ENCODE peak calls at places on chromosomes 2 and 18, in nine cellular contexts. Z is left lung, Q is pancreas, T is IMR-90, U is A549, M is Peyer's patch, H is heart left ventricle, W is GM23338, A is right atrium auricular region. C is an unnamed sample.

GRCh38 chr2:173544621-173545363 is 190.1 kb downstream of the CDCA7 start:
- DNase-seq in Z (no peak), Q (no peak), T (no peak), U (no peak), M (no peak), H (no peak), W (no peak), A (no peak), C (no peak)

GRCh38 chr2:232667989-232668583 is 29.0 kb upstream of the GIGYF2 start:
- DNase-seq in Z (no peak), Q (no peak), T (no peak), U (no peak), M (no peak), H (no peak), W (no peak), A (no peak), C (no peak)

GRCh38 chr18:45596048-45596447 is 19.2 kb upstream of the SLC14A2 start:
- DNase-seq in Z (no peak), Q (no peak), T (no peak), U (no peak), M (no peak), H (no peak), W (no peak), A (no peak), C (no peak)

GRCh38 chr2:144500567-144500966 is 19.4 kb downstream of the ZEB2 start:
- DNase-seq in Z (no peak), Q (no peak), T (no peak), U (no peak), M (no peak), H (no peak), W (no peak), A (no peak), C (no peak)

GRCh38 chr2:153871231-153872221 is at the start of gene GALNT13:
- DNase-seq in Z (peak), Q (peak), T (no peak), U (peak), M (peak), H (peak), W (peak), A (no peak), C (no peak)

GRCh38 chr2:10680957-10681356 is 8.8 kb downstream of the NOL10 start:
- DNase-seq in Z (no peak), Q (no peak), T (peak), U (no peak), M (no peak), H (no peak), W (no peak), A (no peak), C (no peak)

GRCh38 chr2:233656443-233656842 is 15.3 kb upstream of the UGT1A9 start:
- DNase-seq in Z (no peak), Q (no peak), T (no peak), U (no peak), M (no peak), H (no peak), W (no peak), A (no peak), C (no peak)

GRCh38 chr2:149715005-149715592 is 127.5 kb upstream of the MMADHC start:
- DNase-seq in Z (no peak), Q (no peak), T (peak), U (peak), M (no peak), H (no peak), W (peak), A (no peak), C (no peak)

GRCh38 chr18:2843161-2843560 is 3.6 kb upstream of the EMILIN2 start:
- DNase-seq in Z (peak), Q (no peak), T (no peak), U (no peak), M (no peak), H (no peak), W (no peak), A (no peak), C (no peak)

GRCh38 chr18:68797901-68798300 is at the start of gene CCDC102B:
- DNase-seq in Z (no peak), Q (no peak), T (peak), U (no peak), M (no peak), H (no peak), W (no peak), A (no peak), C (no peak)

GRCh38 chr2:28463893-28464292 is 32.0 kb upstream of the PLB1 start:
- DNase-seq in Z (no peak), Q (no peak), T (peak), U (no peak), M (no peak), H (no peak), W (no peak), A (no peak), C (no peak)

GRCh38 chr2:28150211-28150879 is 242.3 kb upstream of the FOSL2 start:
- DNase-seq in Z (peak), Q (no peak), T (no peak), U (no peak), M (no peak), H (no peak), W (no peak), A (no peak), C (no peak)

GRCh38 chr2:201781583-201782051 is 884 bp upstream of the ALS2 start:
- DNase-seq in Z (no peak), Q (no peak), T (no peak), U (peak), M (no peak), H (peak), W (peak), A (no peak), C (no peak)

GRCh38 chr18:21300616-21301200 is 58.7 kb downstream of the GREB1L start:
- DNase-seq in Z (no peak), Q (no peak), T (no peak), U (no peak), M (no peak), H (no peak), W (no peak), A (no peak), C (no peak)

GRCh38 chr2:160207804-160208661 is 8.0 kb upstream of the ITGB6 start:
- DNase-seq in Z (peak), Q (no peak), T (peak), U (peak), M (peak), H (peak), W (no peak), A (peak), C (peak)

GRCh38 chr18:13577091-13577697 is 149.2 kb downstream of the FAM210A start:
- DNase-seq in Z (no peak), Q (no peak), T (peak), U (no peak), M (no peak), H (no peak), W (no peak), A (peak), C (peak)

GRCh38 chr2:38892819-38893218 is 3.1 kb downstream of the ARHGEF33 start:
- DNase-seq in Z (no peak), Q (no peak), T (peak), U (no peak), M (no peak), H (no peak), W (no peak), A (no peak), C (no peak)

GRCh38 chr2:236980961-236981360 is 104.7 kb upstream of the COPS8 start:
- DNase-seq in Z (no peak), Q (no peak), T (no peak), U (no peak), M (no peak), H (no peak), W (no peak), A (peak), C (no peak)

GRCh38 chr2:5365871-5366461 is 326.2 kb upstream of the SOX11 start:
- DNase-seq in Z (peak), Q (peak), T (peak), U (peak), M (no peak), H (peak), W (peak), A (no peak), C (no peak)

GRCh38 chr2:173087214-173087581 is 11.6 kb downstream of the MAP3K20 start:
- DNase-seq in Z (no peak), Q (no peak), T (peak), U (no peak), M (no peak), H (no peak), W (no peak), A (no peak), C (no peak)

GRCh38 chr2:207173651-207174050 is 7.9 kb upstream of the KLF7 start:
- DNase-seq in Z (no peak), Q (no peak), T (no peak), U (no peak), M (no peak), H (no peak), W (no peak), A (no peak), C (no peak)

GRCh38 chr2:187177253-187177652 is 270.8 kb downstream of the CALCRL start:
- DNase-seq in Z (no peak), Q (no peak), T (no peak), U (no peak), M (no peak), H (no peak), W (no peak), A (no peak), C (no peak)

DNA sequence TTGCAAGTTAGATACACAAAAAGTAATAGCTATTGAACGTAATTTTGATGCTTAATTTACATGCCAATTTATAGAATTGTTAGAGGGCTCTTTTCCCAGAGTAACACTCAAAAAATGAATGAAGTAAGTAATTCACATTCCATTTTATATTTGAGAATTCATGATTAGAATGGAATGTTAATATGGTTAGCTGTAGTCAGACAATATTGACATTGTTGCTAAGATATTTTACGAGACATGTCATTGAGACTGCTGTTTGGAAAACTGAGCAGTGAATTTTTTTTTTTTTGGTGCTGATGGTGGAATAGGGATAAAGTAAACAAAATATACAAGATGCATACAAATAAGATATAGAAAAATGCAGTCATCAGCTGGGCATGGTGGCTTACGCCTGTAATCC is 115.2 kb downstream of the TANC1 start:
- DNase-seq in Z (no peak), Q (no peak), T (peak), U (no peak), M (no peak), H (no peak), W (no peak), A (no peak), C (no peak)
- H3K27ac ChIP-seq in Z (peak), Q (no peak), T (no peak), U (no peak), M (peak), H (peak), W (no peak), A (peak), C (peak)

DNA sequence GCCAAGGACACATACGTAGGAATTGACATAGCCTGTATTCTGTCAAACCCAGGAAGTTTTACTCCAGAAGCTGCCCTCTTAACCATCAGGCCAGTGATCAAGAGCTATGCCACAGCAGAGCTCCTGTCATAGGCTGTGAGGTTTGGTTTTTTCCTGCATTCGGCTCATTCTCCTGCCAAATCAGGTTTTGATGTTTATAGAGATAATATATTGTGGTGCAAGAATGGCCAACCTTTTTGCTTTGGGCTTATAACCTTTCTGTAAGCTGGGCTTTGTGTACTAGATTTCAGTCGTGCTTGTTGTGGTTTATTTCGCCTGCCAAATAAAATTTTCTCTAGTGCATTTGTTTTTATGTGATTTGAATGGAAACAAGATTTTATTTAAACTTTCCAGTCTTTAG is 2.4 kb downstream of the KDM3A start:
- DNase-seq in Z (no peak), Q (no peak), T (no peak), U (no peak), M (no peak), H (no peak), W (no peak), A (no peak), C (no peak)
- H3K4me3 ChIP-seq in Z (no peak), Q (peak), T (no peak), U (no peak), M (peak), H (no peak), W (no peak), A (peak), C (peak)

GRCh38 chr18:74570266-74570665 is 27.4 kb upstream of the ZNF407 start:
- DNase-seq in Z (no peak), Q (no peak), T (no peak), U (no peak), M (no peak), H (no peak), W (no peak), A (no peak), C (no peak)

GRCh38 chr18:74564012-74564411 is 29.7 kb downstream of the CNDP1 start:
- DNase-seq in Z (no peak), Q (no peak), T (no peak), U (no peak), M (no peak), H (no peak), W (no peak), A (no peak), C (no peak)

GRCh38 chr18:74571895-74572680 is 25.6 kb upstream of the ZNF407 start:
- DNase-seq in Z (no peak), Q (no peak), T (no peak), U (no peak), M (no peak), H (no peak), W (no peak), A (peak), C (no peak)

GRCh38 chr18:74569401-74569800 is 28.3 kb upstream of the ZNF407 start:
- DNase-seq in Z (no peak), Q (no peak), T (no peak), U (no peak), M (no peak), H (no peak), W (no peak), A (no peak), C (no peak)

DNA sequence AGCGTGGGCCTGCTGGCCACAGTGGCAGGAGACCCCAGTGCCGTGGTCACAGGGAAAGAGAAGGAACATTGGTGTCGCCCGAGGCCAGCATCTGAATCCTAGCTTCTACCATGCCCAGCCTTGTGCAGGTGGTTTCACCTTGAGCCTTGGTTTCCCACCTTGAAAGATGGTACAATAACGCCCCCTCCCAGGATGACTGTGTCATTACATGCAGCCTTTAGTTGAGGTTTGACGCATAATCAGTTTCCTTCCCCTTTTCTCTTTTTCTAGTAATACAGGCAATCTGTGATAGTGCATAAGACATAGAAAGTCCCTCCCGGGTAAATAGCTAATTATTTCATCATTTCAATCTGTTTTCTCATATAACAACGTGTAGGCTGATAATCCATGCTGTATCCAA is 29.9 kb upstream of the ZNF407 start:
- DNase-seq in Z (no peak), Q (no peak), T (no peak), U (no peak), M (no peak), H (no peak), W (peak), A (no peak), C (no peak)
- TF ChIP-seq CTCF in Z (no peak), Q (no peak), T (no peak), U (no peak), M (no peak), H (no peak), W (peak), A (no peak), C (no peak)

GRCh38 chr18:9534844-9535243 is 59.5 kb downstream of the RALBP1 start:
- DNase-seq in Z (no peak), Q (no peak), T (no peak), U (no peak), M (no peak), H (no peak), W (no peak), A (no peak), C (no peak)

GRCh38 chr18:9537638-9538037 is 62.3 kb downstream of the RALBP1 start:
- DNase-seq in Z (no peak), Q (no peak), T (no peak), U (no peak), M (no peak), H (no peak), W (no peak), A (no peak), C (no peak)

GRCh38 chr18:9535430-9535972 is 60.2 kb downstream of the RALBP1 start:
- DNase-seq in Z (no peak), Q (no peak), T (peak), U (no peak), M (no peak), H (no peak), W (no peak), A (no peak), C (peak)

GRCh38 chr18:9539283-9539682 is 64.0 kb downstream of the RALBP1 start:
- DNase-seq in Z (no peak), Q (no peak), T (peak), U (no peak), M (no peak), H (no peak), W (no peak), A (no peak), C (no peak)

DNA sequence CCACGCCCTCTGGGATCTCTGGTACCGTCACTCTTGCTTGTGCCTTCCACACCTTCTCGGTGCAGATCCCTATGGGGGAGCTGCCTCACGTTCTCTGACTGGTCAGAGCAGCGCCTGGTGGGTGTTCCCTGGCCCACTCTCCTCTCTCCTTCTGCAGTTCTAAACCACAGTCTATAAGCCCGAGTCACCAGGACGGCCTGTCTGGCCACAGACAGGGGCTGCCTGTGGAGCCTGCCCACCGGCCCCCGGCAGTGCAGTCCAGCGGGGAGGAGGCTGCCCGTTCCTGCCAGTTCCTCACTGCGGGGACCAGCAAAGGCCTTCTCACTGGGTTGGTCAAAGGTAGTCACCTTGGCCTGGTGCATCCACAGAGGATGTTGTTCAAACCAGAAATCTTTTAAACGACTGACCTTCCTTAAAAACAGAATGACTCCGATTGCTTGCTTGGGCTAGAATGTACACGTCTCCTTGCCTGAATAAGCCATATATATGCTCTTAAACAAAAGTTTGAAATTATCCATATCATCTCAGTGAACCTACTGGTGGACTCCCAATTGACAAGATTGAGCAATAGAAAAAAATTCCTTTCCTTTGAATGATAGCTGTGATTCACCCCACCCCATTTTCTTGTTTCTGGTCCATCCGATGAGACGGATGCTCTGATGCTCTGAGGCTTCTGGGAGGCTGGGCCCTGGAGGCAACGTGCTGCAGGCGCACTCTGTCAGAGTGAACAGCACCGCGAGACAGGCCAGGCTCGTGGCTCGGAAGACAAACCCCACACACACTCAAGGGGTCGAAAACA is 61.2 kb downstream of the RALBP1 start:
- DNase-seq in Z (no peak), Q (no peak), T (peak), U (no peak), M (no peak), H (no peak), W (no peak), A (no peak), C (no peak)
- H3K27ac ChIP-seq in Z (no peak), Q (no peak), T (peak), U (no peak), M (no peak), H (no peak), W (no peak), A (no peak), C (peak)

GRCh38 chr18:78414302-78414701 is 565.3 kb upstream of the SALL3 start:
- DNase-seq in Z (no peak), Q (no peak), T (no peak), U (no peak), M (no peak), H (no peak), W (no peak), A (no peak), C (peak)
- H3K4me3 ChIP-seq in Z (no peak), Q (no peak), T (no peak), U (no peak), M (no peak), H (no peak), W (no peak), A (no peak), C (no peak)

GRCh38 chr2:140085674-140086073 is 1305.5 kb upstream of the NXPH2 start:
- DNase-seq in Z (no peak), Q (no peak), T (no peak), U (no peak), M (no peak), H (no peak), W (no peak), A (no peak), C (no peak)
- TF ChIP-seq CTCF in Z (no peak), Q (no peak), T (no peak), U (peak), M (no peak), H (no peak), W (no peak), A (no peak), C (no peak)

GRCh38 chr2:98795535-98795902 is 64.6 kb upstream of the MGAT4A start:
- DNase-seq in Z (no peak), Q (no peak), T (no peak), U (no peak), M (no peak), H (no peak), W (no peak), A (no peak), C (no peak)
- H3K27ac ChIP-seq in Z (peak), Q (no peak), T (no peak), U (no peak), M (no peak), H (no peak), W (no peak), A (no peak), C (no peak)

DNA sequence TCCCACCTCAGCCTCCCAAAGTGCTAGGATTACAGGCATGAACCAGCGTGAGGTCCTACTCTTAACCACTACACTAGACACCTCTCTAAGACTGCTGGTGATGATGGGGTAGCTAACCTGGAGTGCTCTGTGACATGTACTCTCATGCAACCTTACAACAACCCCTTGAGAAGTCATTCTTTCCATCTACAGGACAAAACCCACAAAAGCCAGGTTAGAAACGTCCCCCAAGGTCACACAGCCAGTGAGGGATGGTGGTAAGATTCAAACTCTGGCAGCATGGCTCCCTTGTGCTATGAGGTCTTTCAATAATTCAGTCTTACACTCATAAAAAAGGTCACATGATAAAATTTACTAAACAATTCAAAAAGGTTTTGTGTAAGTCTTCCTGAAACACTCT is 94.8 kb upstream of the SERTAD2 start:
- DNase-seq in Z (no peak), Q (no peak), T (no peak), U (no peak), M (no peak), H (no peak), W (no peak), A (no peak), C (no peak)
- H3K4me3 ChIP-seq in Z (no peak), Q (no peak), T (no peak), U (no peak), M (no peak), H (no peak), W (no peak), A (no peak), C (peak)

C was measured in coronary artery.